ENCODE peak calls at places on chromosomes 12 and 14, in four cellular contexts. V is fibroblast of lung, Z is right lobe of liver, A is cardiac muscle cell. R is an unnamed sample.

GRCh38 chr12:91986084-91986483 is 159.6 kb downstream of the BTG1 start:
- DNase-seq in V (no peak), Z (no peak), A (peak; percentile 22), R (no peak)

GRCh38 chr12:93879476-93880376 is 202.6 kb downstream of the CRADD start:
- DNase-seq in V (peak; percentile 55), Z (no peak), A (no peak), R (peak; percentile 25)

GRCh38 chr14:67999290-67999689 is 179.7 kb downstream of the RAD51B start:
- DNase-seq in V (peak; percentile 57), Z (no peak), A (no peak), R (no peak)

GRCh38 chr12:100955139-100955538 is 160.6 kb downstream of the ANO4 start:
- DNase-seq in V (peak; percentile 47), Z (no peak), A (peak; percentile 30), R (peak; percentile 58)

GRCh38 chr12:96698965-96699364 is 208.1 kb upstream of the NEDD1 start:
- DNase-seq in V (no peak), Z (no peak), A (no peak), R (no peak)

GRCh38 chr12:43976027-43976426 is 140.1 kb downstream of the TMEM117 start:
- DNase-seq in V (no peak), Z (no peak), A (no peak), R (no peak)

GRCh38 chr12:68240079-68240478 is 13.3 kb downstream of the IL22 start:
- DNase-seq in V (peak; percentile 77), Z (no peak), A (no peak), R (peak; percentile 39)

GRCh38 chr12:96239711-96240234 is 45.6 kb downstream of the ELK3 start:
- DNase-seq in V (peak; percentile 78), Z (no peak), A (peak; percentile 96), R (no peak)

GRCh38 chr14:53924754-53925153 is 31.9 kb downstream of the BMP4 start:
- DNase-seq in V (peak; percentile 85), Z (no peak), A (no peak), R (peak; percentile 95)

GRCh38 chr12:131729254-131729955 is 18.5 kb downstream of the SFSWAP start:
- DNase-seq in V (no peak), Z (no peak), A (no peak), R (no peak)

GRCh38 chr14:65290830-65291229 is 121.7 kb upstream of the FUT8 start:
- DNase-seq in V (peak; percentile 62), Z (no peak), A (no peak), R (peak; percentile 82)

GRCh38 chr12:75706786-75707605 is 195.6 kb upstream of the KRR1 start:
- DNase-seq in V (peak; percentile 89), Z (no peak), A (no peak), R (no peak)

GRCh38 chr12:68675098-68675842 is 11.5 kb upstream of the NUP107 start:
- DNase-seq in V (no peak), Z (no peak), A (no peak), R (no peak)

GRCh38 chr12:95694148-95694547 is 96.4 kb downstream of the NTN4 start:
- DNase-seq in V (no peak), Z (no peak), A (no peak), R (no peak)

GRCh38 chr12:65656904-65657351 is 167.4 kb upstream of the HMGA2 start:
- DNase-seq in V (peak; percentile 94), Z (no peak), A (no peak), R (peak; percentile 95)

GRCh38 chr12:93215290-93215678 is 162.4 kb upstream of the NUDT4 start:
- DNase-seq in V (no peak), Z (no peak), A (no peak), R (no peak)

GRCh38 chr14:92726135-92726932 is 22.1 kb downstream of the LGMN start:
- DNase-seq in V (peak; percentile 93), Z (peak; percentile 77), A (no peak), R (peak; percentile 57)

GRCh38 chr12:10362325-10362724 is 27.5 kb downstream of the KLRK1 start:
- DNase-seq in V (no peak), Z (no peak), A (no peak), R (no peak)

GRCh38 chr14:24556756-24557155 is 19.3 kb downstream of the CTSG start:
- DNase-seq in V (no peak), Z (no peak), A (no peak), R (peak; percentile 39)

GRCh38 chr14:31572955-31573354 is 11.8 kb downstream of the NUBPL start:
- DNase-seq in V (no peak), Z (no peak), A (no peak), R (no peak)

GRCh38 chr12:76778358-76778757 is 14.4 kb downstream of the ZDHHC17 start:
- DNase-seq in V (no peak), Z (no peak), A (no peak), R (no peak)

GRCh38 chr14:106665814-106666213 is 1139.4 kb downstream of the TMEM121 start:
- DNase-seq in V (no peak), Z (no peak), A (no peak), R (no peak)

GRCh38 chr14:51568366-51568765 is 83.3 kb upstream of the FRMD6 start:
- DNase-seq in V (no peak), Z (no peak), A (no peak), R (no peak)

GRCh38 chr12:27273114-27273513 is 29.0 kb downstream of the STK38L start:
- DNase-seq in V (no peak), Z (no peak), A (no peak), R (no peak)

GRCh38 chr12:54229624-54230212 is 40.9 kb upstream of the SMUG1 start:
- DNase-seq in V (peak; percentile 96), Z (no peak), A (no peak), R (peak; percentile 96)

GRCh38 chr14:51147183-51147582 is 52.3 kb upstream of the TRIM9 start:
- DNase-seq in V (peak; percentile 83), Z (no peak), A (no peak), R (no peak)

GRCh38 chr14:58752782-58753181 is 115.0 kb downstream of the DACT1 start:
- DNase-seq in V (peak; percentile 35), Z (peak; percentile 88), A (no peak), R (no peak)

GRCh38 chr12:18275974-18276373 is 14.7 kb downstream of the PIK3C2G start:
- DNase-seq in V (no peak), Z (no peak), A (peak; percentile 18), R (peak; percentile 63)

GRCh38 chr12:113903381-113903863 is 62.7 kb downstream of the RBM19 start:
- DNase-seq in V (peak; percentile 46), Z (no peak), A (no peak), R (no peak)

GRCh38 chr14:55847766-55848165 is 267.8 kb downstream of the KTN1 start:
- DNase-seq in V (peak; percentile 38), Z (no peak), A (no peak), R (no peak)

GRCh38 chr12:5648692-5649338 is 216.9 kb downstream of the NTF3 start:
- DNase-seq in V (peak; percentile 20), Z (no peak), A (peak; percentile 78), R (no peak)

GRCh38 chr14:53953828-53954550 is 2.6 kb downstream of the BMP4 start:
- DNase-seq in V (peak; percentile 54), Z (peak; percentile 49), A (peak; percentile 65), R (no peak)

DNA sequence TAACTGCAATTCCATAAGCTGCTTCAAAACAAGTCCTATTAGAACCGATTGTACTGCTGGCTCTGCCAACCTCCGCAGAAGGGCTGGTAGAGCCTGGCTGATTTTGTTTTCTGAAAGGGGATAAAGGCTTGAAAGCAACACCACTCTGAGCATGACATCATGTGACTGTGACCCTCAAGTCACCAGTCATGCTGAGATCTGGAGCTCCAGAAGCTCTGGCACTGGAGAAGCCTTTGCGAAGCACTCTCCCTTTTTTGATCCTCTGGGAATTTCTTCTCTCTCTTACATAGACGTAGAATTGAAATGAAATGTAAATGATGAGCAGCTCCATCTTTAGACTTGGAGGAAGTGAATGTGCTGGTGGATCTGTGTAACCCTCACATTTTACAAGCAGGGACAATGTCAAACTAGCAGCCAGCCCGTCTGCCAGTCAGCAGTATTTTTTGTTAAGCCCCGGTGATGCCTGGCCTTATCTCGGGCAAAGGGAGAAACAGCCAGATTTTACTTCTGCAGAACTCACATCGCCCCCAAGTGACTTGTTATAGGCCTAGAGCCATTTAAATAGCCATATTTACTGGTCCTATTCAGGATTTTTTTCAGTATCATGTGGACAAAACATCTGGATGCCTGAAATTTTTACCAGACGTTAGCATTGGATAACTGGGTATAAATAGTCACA is 112.1 kb upstream of the NPAS3 start:
- DNase-seq in V (peak; percentile 64), Z (no peak), A (peak; percentile 46), R (no peak)
- TF ChIP-seq CTCF in V (peak; percentile 47), Z (no peak), A (peak; percentile 35), R (no peak)

DNA sequence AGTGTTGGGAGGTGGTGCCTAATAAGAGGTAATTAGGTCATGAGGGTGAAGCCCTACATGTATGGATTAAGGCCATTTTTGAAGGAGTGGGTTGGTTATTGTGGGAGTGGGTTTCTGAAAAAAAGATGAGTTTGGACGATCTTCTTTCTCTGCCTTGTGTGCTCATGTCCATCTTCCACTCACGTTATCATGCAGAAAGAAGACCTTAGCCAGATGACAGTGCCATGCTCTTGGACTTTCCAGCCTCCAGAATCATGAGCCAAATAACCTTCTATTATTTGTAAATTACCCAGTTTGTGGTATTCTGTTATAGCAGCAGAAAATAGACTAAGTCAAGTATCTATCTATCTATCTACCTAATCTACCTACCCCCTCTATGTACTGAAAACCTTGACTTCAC is 71.9 kb downstream of the SDR9C7 start:
- DNase-seq in V (no peak), Z (no peak), A (no peak), R (no peak)
- H3K4me3 ChIP-seq in V (no peak overlapping the region), Z (no peak overlapping the region), A (no peak overlapping the region), R (no peak overlapping the region)

DNA sequence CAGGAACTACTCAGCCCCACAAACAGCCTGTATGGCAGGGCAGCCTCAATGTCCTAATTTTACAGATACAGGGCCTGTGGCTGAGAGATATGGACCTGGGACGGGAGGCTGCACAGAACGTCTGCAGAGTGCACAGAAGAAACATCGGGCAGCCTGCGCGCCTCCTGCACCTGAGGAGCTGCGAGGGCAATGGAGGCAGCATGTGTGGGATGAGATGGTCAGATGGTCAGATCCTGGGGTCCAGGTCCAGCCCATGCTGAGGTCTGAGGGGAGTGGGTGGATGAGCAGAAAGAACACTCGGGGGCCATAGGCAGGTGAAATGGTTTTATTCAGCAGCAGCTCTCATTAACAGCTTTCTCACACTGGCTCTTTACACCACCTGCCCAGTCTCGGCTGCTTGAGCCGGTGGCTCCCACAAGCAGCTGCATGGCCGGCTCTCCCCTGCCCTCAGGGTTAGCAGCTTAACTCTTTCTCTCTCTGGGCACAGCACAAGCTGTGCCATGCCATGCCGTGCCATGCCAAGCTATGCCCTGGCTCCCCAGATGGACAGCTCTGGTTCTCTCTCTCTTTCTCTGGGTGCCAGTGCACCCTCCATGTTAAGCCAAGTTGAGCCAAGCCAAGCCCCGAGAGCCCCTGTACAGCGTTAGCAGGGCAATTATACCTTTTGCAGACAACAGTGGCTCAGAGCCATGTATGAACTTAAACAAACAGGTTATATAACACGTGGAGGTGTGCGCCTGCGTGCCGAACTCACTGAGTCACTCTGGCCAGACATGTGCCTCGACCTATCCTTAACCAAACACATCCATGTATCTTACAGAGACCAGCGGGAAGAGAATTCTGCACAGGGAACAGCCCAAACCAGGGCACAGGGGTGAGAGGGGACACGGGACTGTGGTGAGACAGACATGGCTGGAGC is 47.6 kb downstream of the RIMBP2 start:
- DNase-seq in V (no peak), Z (no peak), A (no peak), R (no peak)
- H3K27me3 ChIP-seq in V (no peaks in the 10 kb centered on the region), Z (no peaks in the 10 kb centered on the region), A (no peaks in the 10 kb centered on the region), R (no peaks in the 10 kb centered on the region)

GRCh38 chr14:63542231-63542999 is 762 bp downstream of the PPP2R5E start:
- DNase-seq in V (no peak), Z (no peak), A (peak; percentile 46), R (no peak)

GRCh38 chr14:63545431-63545830 is 2.3 kb upstream of the PPP2R5E start:
- DNase-seq in V (no peak), Z (no peak), A (no peak), R (no peak)

GRCh38 chr14:63543826-63544320 is 696 bp upstream of the PPP2R5E start:
- DNase-seq in V (no peak), Z (no peak), A (peak; percentile 16), R (no peak)

GRCh38 chr14:63543000-63543825 is at the start of gene PPP2R5E:
- DNase-seq in V (peak; percentile 99), Z (peak; percentile 98), A (peak; percentile 98), R (peak; percentile 97)

GRCh38 chr14:63544641-63545234 is 1.6 kb upstream of the PPP2R5E start:
- DNase-seq in V (peak; percentile 63), Z (no peak), A (no peak), R (no peak)
- TF ChIP-seq CTCF in V (peak; percentile 78), Z (peak; percentile 47), A (peak; percentile 65), R (peak; percentile 51)